ENCODE peak calls at places on chromosomes 6 and 20, in four cellular contexts. One of them, this sample, is unnamed.

GRCh38 chr6:31614075-31614619 is 887 bp upstream of the AIF1 start:
- DNase-seq in neural progenitor cell: no peak
- DNase-seq in GM23248: no peak
- DNase-seq in MM.1S: peak
- DNase-seq in this sample: no peak

GRCh38 chr6:115131709-115132490 is 789.1 kb upstream of the HS3ST5 start:
- DNase-seq in GM23248: no peak
- DNase-seq in neural progenitor cell: no peak
- DNase-seq in MM.1S: no peak
- DNase-seq in this sample: no peak

GRCh38 chr20:24955045-24955444 is 6.0 kb downstream of the CST7 start:
- DNase-seq in MM.1S: peak
- DNase-seq in GM23248: no peak
- DNase-seq in neural progenitor cell: no peak
- DNase-seq in this sample: peak

GRCh38 chr6:71531006-71531405 is 242.4 kb downstream of the OGFRL1 start:
- DNase-seq in neural progenitor cell: no peak
- DNase-seq in GM23248: peak
- DNase-seq in MM.1S: no peak
- DNase-seq in this sample: no peak

GRCh38 chr20:61683721-61684120 is 382.0 kb downstream of the TAF4 start:
- DNase-seq in GM23248: no peak
- DNase-seq in MM.1S: no peak
- DNase-seq in neural progenitor cell: no peak
- DNase-seq in this sample: no peak

GRCh38 chr20:51176846-51177245 is 153.9 kb upstream of the KCNG1 start:
- DNase-seq in neural progenitor cell: no peak
- DNase-seq in MM.1S: no peak
- DNase-seq in GM23248: no peak
- DNase-seq in this sample: no peak

GRCh38 chr6:1522779-1523178 is 86.9 kb upstream of the FOXC1 start:
- DNase-seq in neural progenitor cell: no peak
- DNase-seq in GM23248: no peak
- DNase-seq in MM.1S: no peak
- DNase-seq in this sample: no peak

GRCh38 chr6:7642784-7643183 is 52.8 kb downstream of the SNRNP48 start:
- DNase-seq in MM.1S: no peak
- DNase-seq in neural progenitor cell: no peak
- DNase-seq in GM23248: no peak
- DNase-seq in this sample: no peak

GRCh38 chr20:1809121-1809520 is 86.1 kb upstream of the SIRPA start:
- DNase-seq in neural progenitor cell: no peak
- DNase-seq in MM.1S: no peak
- DNase-seq in GM23248: peak
- DNase-seq in this sample: no peak

GRCh38 chr20:51985013-51985415 is 182.7 kb upstream of the SALL4 start:
- DNase-seq in GM23248: peak
- DNase-seq in neural progenitor cell: no peak
- DNase-seq in MM.1S: no peak
- DNase-seq in this sample: no peak

GRCh38 chr6:146041282-146041681 is 12.4 kb downstream of the GRM1 start:
- DNase-seq in GM23248: peak
- DNase-seq in neural progenitor cell: peak
- DNase-seq in MM.1S: peak
- DNase-seq in this sample: peak

DNA sequence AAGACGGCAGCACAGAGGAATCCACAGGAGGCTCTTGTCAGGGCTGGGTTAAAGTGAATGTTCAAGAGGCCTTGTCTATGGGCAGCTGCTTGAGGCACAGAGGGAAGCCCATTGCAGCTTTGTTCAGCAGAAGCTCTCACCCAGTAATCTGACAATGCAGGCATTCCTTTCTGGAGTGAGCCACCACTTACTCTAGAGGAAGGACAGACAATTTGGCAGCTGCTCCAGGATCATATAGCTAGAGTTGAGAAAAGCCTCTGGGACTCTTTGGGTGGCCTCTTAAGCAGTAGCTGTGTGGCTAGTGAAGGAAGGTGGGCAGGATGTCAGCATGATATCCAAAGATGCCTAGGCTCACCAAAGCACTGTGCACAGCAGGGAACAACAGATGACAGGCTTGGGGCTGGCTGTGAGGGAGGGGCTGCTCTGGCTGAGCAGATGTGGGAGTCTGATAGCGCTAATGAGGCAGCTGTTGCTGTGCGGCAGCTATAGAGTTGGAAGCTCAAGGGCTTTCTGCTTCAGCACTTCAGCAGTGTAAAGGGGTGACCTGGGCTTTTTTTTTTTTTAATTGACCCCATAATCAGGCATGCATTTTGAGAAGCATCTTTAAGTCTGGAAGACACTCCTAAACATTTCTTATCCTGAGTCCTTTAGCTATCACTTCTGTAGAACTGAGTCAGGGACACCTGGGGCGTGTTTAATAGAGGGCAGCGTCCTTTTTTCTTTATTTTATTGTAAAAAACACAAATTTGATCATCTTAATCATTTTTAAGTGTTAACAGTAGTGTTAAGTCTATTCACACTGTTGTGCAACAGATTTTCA is 27.2 kb downstream of the CMTR1 start:
- DNase-seq in neural progenitor cell: peak
- DNase-seq in GM23248: no peak
- DNase-seq in MM.1S: no peak
- DNase-seq in this sample: no peak
- TF ChIP-seq EZH2phosphoT487 in neural progenitor cell: peak
- TF ChIP-seq EZH2phosphoT487 in GM23248: no peak
- TF ChIP-seq EZH2phosphoT487 in MM.1S: no peak
- TF ChIP-seq EZH2phosphoT487 in this sample: no peak

DNA sequence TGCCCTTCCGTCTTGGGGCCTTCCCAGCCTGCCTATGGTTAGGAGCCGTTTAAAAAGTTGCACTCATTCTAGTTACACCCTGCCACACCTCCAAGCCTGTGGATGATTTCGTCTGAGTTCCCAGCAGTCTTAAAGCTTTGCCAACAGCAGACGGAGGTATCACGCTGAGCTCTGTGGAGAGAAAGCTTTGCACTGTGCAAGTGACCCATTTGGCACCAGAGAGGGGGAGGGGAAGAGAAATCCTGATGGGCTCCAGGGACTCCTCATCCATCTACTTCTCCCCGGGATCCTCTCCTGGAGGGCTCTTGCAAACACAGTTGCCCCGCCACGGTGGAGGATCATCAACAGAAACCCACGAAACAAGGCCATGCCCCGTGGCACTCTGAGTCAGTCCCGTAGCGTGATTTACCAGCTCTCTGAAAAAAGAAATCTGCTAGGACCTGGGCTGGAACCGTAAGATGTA is 98.8 kb upstream of the CITED2 start:
- DNase-seq in neural progenitor cell: peak
- DNase-seq in GM23248: peak
- DNase-seq in MM.1S: no peak
- DNase-seq in this sample: no peak
- TF ChIP-seq EZH2phosphoT487 in neural progenitor cell: no peak
- TF ChIP-seq EZH2phosphoT487 in GM23248: no peak
- TF ChIP-seq EZH2phosphoT487 in MM.1S: no peak
- TF ChIP-seq EZH2phosphoT487 in this sample: no peak

GRCh38 chr20:43824279-43824678 is 90.4 kb upstream of the TOX2 start:
- DNase-seq in neural progenitor cell: no peak
- DNase-seq in GM23248: no peak
- DNase-seq in MM.1S: no peak
- DNase-seq in this sample: no peak

GRCh38 chr20:43825635-43826034 is 89.0 kb upstream of the TOX2 start:
- DNase-seq in neural progenitor cell: no peak
- DNase-seq in GM23248: no peak
- DNase-seq in MM.1S: no peak
- DNase-seq in this sample: peak

GRCh38 chr20:43821795-43822194 is 92.9 kb upstream of the TOX2 start:
- DNase-seq in GM23248: no peak
- DNase-seq in MM.1S: no peak
- DNase-seq in neural progenitor cell: no peak
- DNase-seq in this sample: no peak

GRCh38 chr20:43827940-43828562 is 86.6 kb upstream of the TOX2 start:
- DNase-seq in neural progenitor cell: no peak
- DNase-seq in GM23248: no peak
- DNase-seq in MM.1S: no peak
- DNase-seq in this sample: no peak

GRCh38 chr20:43824699-43825402 is 89.8 kb upstream of the TOX2 start:
- DNase-seq in neural progenitor cell: peak
- DNase-seq in GM23248: peak
- DNase-seq in MM.1S: no peak
- DNase-seq in this sample: no peak
- TF ChIP-seq EZH2phosphoT487 in neural progenitor cell: no peak
- TF ChIP-seq EZH2phosphoT487 in GM23248: no peak
- TF ChIP-seq EZH2phosphoT487 in MM.1S: no peak
- TF ChIP-seq EZH2phosphoT487 in this sample: no peak

GRCh38 chr20:5118220-5119142 is 1.3 kb downstream of the PCNA start:
- DNase-seq in GM23248: peak
- DNase-seq in neural progenitor cell: peak
- DNase-seq in MM.1S: peak
- DNase-seq in this sample: peak
- TF ChIP-seq EZH2phosphoT487 in GM23248: no peak
- TF ChIP-seq EZH2phosphoT487 in neural progenitor cell: no peak
- TF ChIP-seq EZH2phosphoT487 in MM.1S: no peak
- TF ChIP-seq EZH2phosphoT487 in this sample: no peak

DNA sequence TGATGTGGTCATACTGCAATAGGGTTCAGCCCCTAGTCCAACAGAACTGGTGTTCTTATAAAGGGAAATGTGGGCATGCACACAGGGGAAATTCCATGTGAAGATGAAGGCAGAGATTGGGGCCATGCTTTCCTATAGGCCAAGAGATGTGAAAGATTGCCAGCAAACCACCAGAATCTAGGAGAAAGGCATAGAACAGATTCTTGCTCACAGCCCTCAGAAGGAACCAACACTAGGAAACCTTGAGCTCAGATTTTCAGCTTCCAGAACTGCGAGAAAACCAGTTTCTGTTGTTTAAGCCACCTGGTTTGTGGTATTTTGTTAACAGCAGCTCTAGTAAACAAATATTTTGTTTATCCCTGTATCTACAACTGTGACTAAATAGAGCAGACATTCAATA is 197.6 kb upstream of the CITED2 start:
- DNase-seq in GM23248: no peak
- DNase-seq in neural progenitor cell: no peak
- DNase-seq in MM.1S: no peak
- DNase-seq in this sample: no peak
- TF ChIP-seq EZH2phosphoT487 in GM23248: no peak
- TF ChIP-seq EZH2phosphoT487 in neural progenitor cell: no peak
- TF ChIP-seq EZH2phosphoT487 in MM.1S: no peak
- TF ChIP-seq EZH2phosphoT487 in this sample: no peak

GRCh38 chr6:113326781-113327180 is 530.4 kb upstream of the MARCKS start:
- DNase-seq in MM.1S: no peak
- DNase-seq in GM23248: no peak
- DNase-seq in neural progenitor cell: no peak
- DNase-seq in this sample: no peak

GRCh38 chr6:113329942-113330897 is 526.9 kb upstream of the MARCKS start:
- DNase-seq in MM.1S: no peak
- DNase-seq in GM23248: no peak
- DNase-seq in neural progenitor cell: no peak
- DNase-seq in this sample: no peak

DNA sequence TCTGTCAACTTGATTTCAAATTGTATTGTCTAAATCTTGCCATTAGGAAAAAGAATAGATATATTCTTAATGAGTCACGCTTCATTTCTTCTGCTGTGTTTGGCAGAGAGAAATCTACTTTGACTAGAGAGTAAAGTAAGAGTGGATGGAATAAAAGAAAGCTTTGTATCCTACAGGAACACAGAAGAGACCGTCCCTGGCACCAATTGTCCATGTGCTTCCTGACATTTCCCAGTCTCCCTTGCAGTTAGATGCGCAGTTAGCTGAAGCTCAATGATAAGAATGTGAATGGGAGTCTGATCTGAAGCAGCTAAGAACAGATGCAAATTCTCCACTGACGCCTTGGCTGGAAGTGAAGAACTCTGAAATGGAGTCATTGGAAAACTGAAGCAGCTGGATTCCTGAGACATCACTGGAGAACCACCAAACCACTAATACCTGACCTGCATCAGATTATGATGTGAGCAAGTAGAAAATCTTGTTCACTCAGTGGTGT is 528.2 kb upstream of the MARCKS start:
- DNase-seq in neural progenitor cell: no peak
- DNase-seq in MM.1S: no peak
- DNase-seq in GM23248: peak
- DNase-seq in this sample: no peak
- TF ChIP-seq EZH2phosphoT487 in neural progenitor cell: no peak
- TF ChIP-seq EZH2phosphoT487 in MM.1S: no peak
- TF ChIP-seq EZH2phosphoT487 in GM23248: no peak
- TF ChIP-seq EZH2phosphoT487 in this sample: no peak

GRCh38 chr6:16741112-16742016 is 19.9 kb downstream of the ATXN1 start:
- DNase-seq in GM23248: peak
- DNase-seq in MM.1S: peak
- DNase-seq in neural progenitor cell: no peak
- DNase-seq in this sample: no peak
- TF ChIP-seq EZH2phosphoT487 in GM23248: no peak
- TF ChIP-seq EZH2phosphoT487 in MM.1S: no peak
- TF ChIP-seq EZH2phosphoT487 in neural progenitor cell: no peak
- TF ChIP-seq EZH2phosphoT487 in this sample: no peak

GRCh38 chr6:11101417-11101816 is 7.8 kb downstream of the SMIM13 start:
- DNase-seq in GM23248: no peak
- DNase-seq in MM.1S: no peak
- DNase-seq in neural progenitor cell: no peak
- DNase-seq in this sample: no peak
- TF ChIP-seq EZH2phosphoT487 in GM23248: no peak
- TF ChIP-seq EZH2phosphoT487 in MM.1S: no peak
- TF ChIP-seq EZH2phosphoT487 in neural progenitor cell: no peak
- TF ChIP-seq EZH2phosphoT487 in this sample: no peak

GRCh38 chr6:20608371-20608770 is 74.1 kb downstream of the CDKAL1 start:
- DNase-seq in neural progenitor cell: no peak
- DNase-seq in MM.1S: no peak
- DNase-seq in GM23248: no peak
- DNase-seq in this sample: no peak

GRCh38 chr6:20606831-20607230 is 72.6 kb downstream of the CDKAL1 start:
- DNase-seq in GM23248: no peak
- DNase-seq in MM.1S: no peak
- DNase-seq in neural progenitor cell: peak
- DNase-seq in this sample: no peak

GRCh38 chr6:20605061-20605460 is 70.8 kb downstream of the CDKAL1 start:
- DNase-seq in neural progenitor cell: no peak
- DNase-seq in GM23248: no peak
- DNase-seq in MM.1S: no peak
- DNase-seq in this sample: no peak

GRCh38 chr6:20604159-20604558 is 69.9 kb downstream of the CDKAL1 start:
- DNase-seq in GM23248: no peak
- DNase-seq in MM.1S: no peak
- DNase-seq in neural progenitor cell: no peak
- DNase-seq in this sample: no peak

GRCh38 chr6:20605581-20605980 is 71.3 kb downstream of the CDKAL1 start:
- DNase-seq in GM23248: peak
- DNase-seq in MM.1S: no peak
- DNase-seq in neural progenitor cell: no peak
- DNase-seq in this sample: no peak
- TF ChIP-seq EZH2phosphoT487 in GM23248: no peak
- TF ChIP-seq EZH2phosphoT487 in MM.1S: no peak
- TF ChIP-seq EZH2phosphoT487 in neural progenitor cell: no peak
- TF ChIP-seq EZH2phosphoT487 in this sample: no peak